ENCODE peak calls at places on chromosomes 5 and 9, in four cellular contexts. U, A, N and V are unnamed samples.

GRCh38 chr5:112885001-112885400 is 23.9 kb downstream of the SRP19 start:
- DNase-seq in A (no peak), N (no peak), U (no peak), V (no peak)

GRCh38 chr5:16931334-16932110 is 4.6 kb downstream of the MYO10 start:
- DNase-seq in A (no peak), N (no peak), U (no peak), V (no peak)

GRCh38 chr9:136740971-136741884 is 1.5 kb downstream of the LCN10 start:
- DNase-seq in U (no peak), A (no peak), N (peak), V (no peak)

GRCh38 chr5:150457562-150458240 is 8.2 kb upstream of the RPS14 start:
- DNase-seq in U (no peak), A (no peak), N (no peak), V (no peak)

GRCh38 chr9:88974641-88975040 is 16.6 kb upstream of the S1PR3 start:
- DNase-seq in A (no peak), U (no peak), N (no peak), V (no peak)

GRCh38 chr5:93017854-93018253 is 563.2 kb downstream of the NR2F1-AS1 start:
- DNase-seq in A (no peak), U (no peak), N (no peak), V (no peak)

GRCh38 chr5:173457482-173457881 is 129.3 kb upstream of the STC2 start:
- DNase-seq in A (no peak), U (no peak), N (no peak), V (no peak)

GRCh38 chr5:59617186-59617771 is 276.2 kb downstream of the PDE4D start:
- DNase-seq in N (no peak), A (no peak), U (no peak), V (no peak)

GRCh38 chr9:72589684-72590555 is 68.5 kb downstream of the TMC1 start:
- DNase-seq in U (no peak), N (no peak), A (no peak), V (no peak)

GRCh38 chr9:6239048-6239461 is 23.4 kb downstream of the IL33 start:
- DNase-seq in N (no peak), A (peak), U (no peak), V (no peak)

GRCh38 chr5:156400542-156400941 is 73.6 kb downstream of the SGCD start:
- DNase-seq in U (no peak), A (no peak), N (no peak), V (no peak)

GRCh38 chr9:100601216-100601615 is 23.3 kb downstream of the CAVIN4 start:
- DNase-seq in U (peak), A (peak), N (peak), V (peak)

GRCh38 chr9:6414291-6414690 is 1.3 kb downstream of the UHRF2 start:
- DNase-seq in N (no peak), A (no peak), U (no peak), V (no peak)

GRCh38 chr5:113249216-113249615 is 185.6 kb downstream of the TSSK1B start:
- DNase-seq in A (no peak), U (no peak), N (no peak), V (no peak)

GRCh38 chr9:131545003-131545785 is at the start of gene PRRT1B:
- DNase-seq in N (no peak), U (no peak), A (peak), V (peak)

DNA sequence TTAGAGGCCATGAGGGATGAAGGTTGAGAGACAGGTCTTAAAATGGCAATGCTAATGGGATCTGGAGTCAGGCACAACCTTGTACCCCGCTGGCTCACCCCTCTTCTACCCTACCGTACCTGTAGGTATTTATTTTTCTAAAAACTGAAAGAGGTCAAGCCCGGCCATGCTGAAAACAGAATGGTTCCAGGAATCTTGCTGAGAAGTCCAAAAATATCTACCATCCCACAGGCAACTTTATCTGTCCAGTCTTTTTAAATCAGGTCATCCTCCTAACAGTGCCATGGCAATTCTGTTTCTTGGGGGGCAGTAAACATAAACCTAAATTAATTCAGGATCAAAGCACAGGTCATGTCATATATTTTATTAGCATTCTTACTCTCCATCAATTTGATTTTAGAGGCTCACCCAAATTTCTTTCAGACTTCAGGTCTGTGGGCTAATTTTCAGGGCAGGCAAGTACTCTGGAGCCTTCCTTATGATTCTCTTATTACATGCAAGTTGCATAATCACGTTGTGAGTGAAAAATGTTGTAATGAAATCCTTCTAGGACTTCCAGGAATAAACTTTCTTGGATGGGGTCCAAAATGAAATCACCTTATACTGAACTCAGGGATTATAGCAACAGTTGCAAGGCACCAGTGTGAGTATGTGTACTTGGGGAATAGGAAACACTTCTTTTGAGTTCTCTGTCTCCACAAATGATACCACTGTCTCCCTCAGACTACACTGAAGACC is 102.7 kb upstream of the NREP start:
- DNase-seq in U (no peak), N (no peak), A (no peak), V (no peak)
- TF ChIP-seq HDAC2 in U (no peak), N (no peak), A (no peak), V (no peak)

GRCh38 chr9:93306081-93306480 is 122.1 kb downstream of the WNK2 start:
- DNase-seq in N (no peak), A (no peak), U (peak), V (no peak)
- TF ChIP-seq JUN in N (no peak), A (no peak), U (no peak), V (no peak)

GRCh38 chr5:34599471-34600117 is 56.5 kb upstream of the RAI14 start:
- DNase-seq in A (peak), N (no peak), U (no peak), V (peak)

GRCh38 chr5:34598177-34598794 is 57.8 kb upstream of the RAI14 start:
- DNase-seq in N (no peak), A (no peak), U (no peak), V (peak)

GRCh38 chr5:34603378-34603777 is 52.8 kb upstream of the RAI14 start:
- DNase-seq in U (no peak), A (no peak), N (no peak), V (no peak)

GRCh38 chr5:34597034-34597433 is 59.1 kb upstream of the RAI14 start:
- DNase-seq in U (no peak), A (no peak), N (no peak), V (no peak)

DNA sequence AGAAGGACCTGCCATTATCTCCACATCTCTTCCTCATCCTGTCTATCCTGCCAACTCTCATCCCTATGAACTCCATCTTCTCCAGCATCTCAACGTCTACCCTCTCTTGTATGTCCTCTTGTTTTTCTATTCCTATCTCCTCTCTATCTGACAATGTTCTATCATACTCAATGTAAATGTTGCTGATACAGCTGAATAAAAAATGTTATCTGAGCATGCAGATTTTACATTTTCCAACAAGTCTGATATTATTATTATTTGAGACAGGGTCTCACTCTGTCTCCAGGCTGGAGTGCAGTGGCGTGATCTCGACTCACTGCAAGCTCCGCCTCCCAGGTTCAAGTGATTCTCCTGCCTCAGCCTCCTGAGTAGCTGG is 56.0 kb upstream of the RAI14 start:
- DNase-seq in A (no peak), N (no peak), U (no peak), V (no peak)
- TF ChIP-seq HDAC2 in A (no peak), N (no peak), U (no peak), V (no peak)

GRCh38 chr5:72555871-72556270 is 48.7 kb upstream of the ZNF366 start:
- DNase-seq in U (no peak), N (no peak), A (no peak), V (no peak)

GRCh38 chr5:72554897-72555296 is 47.7 kb upstream of the ZNF366 start:
- DNase-seq in N (no peak), U (no peak), A (no peak), V (no peak)

GRCh38 chr5:72557576-72558336 is 50.5 kb upstream of the ZNF366 start:
- DNase-seq in A (no peak), N (no peak), U (no peak), V (no peak)

GRCh38 chr5:72557147-72557501 is 49.9 kb upstream of the ZNF366 start:
- DNase-seq in U (no peak), N (no peak), A (no peak), V (no peak)

GRCh38 chr5:72556351-72557146 is 49.3 kb upstream of the ZNF366 start:
- DNase-seq in A (peak), U (peak), N (no peak), V (peak)
- TF ChIP-seq JUN in A (no peak), U (no peak), N (no peak), V (peak)

GRCh38 chr9:82584349-82584846 is 478.5 kb downstream of the RASEF start:
- DNase-seq in U (no peak), A (no peak), N (no peak), V (no peak)

GRCh38 chr9:82583524-82583923 is 479.4 kb downstream of the RASEF start:
- DNase-seq in A (peak), N (no peak), U (no peak), V (no peak)

GRCh38 chr9:82581516-82581915 is 481.4 kb downstream of the RASEF start:
- DNase-seq in N (no peak), U (no peak), A (no peak), V (no peak)

GRCh38 chr9:82582693-82583092 is 480.2 kb downstream of the RASEF start:
- DNase-seq in N (no peak), A (no peak), U (no peak), V (no peak)

GRCh38 chr9:82580921-82581320 is 482.0 kb downstream of the RASEF start:
- DNase-seq in U (no peak), A (no peak), N (no peak), V (no peak)
- TF ChIP-seq HDAC2 in U (no peak), A (no peak), N (no peak), V (no peak)

GRCh38 chr5:74889523-74890105 is 23.4 kb upstream of the FAM169A start:
- DNase-seq in N (no peak), U (no peak), A (no peak), V (no peak)

GRCh38 chr5:74892921-74893320 is 26.7 kb upstream of the FAM169A start:
- DNase-seq in A (no peak), N (no peak), U (no peak), V (no peak)

GRCh38 chr5:74885170-74885569 is 19.0 kb upstream of the FAM169A start:
- DNase-seq in U (no peak), N (no peak), A (peak), V (no peak)

DNA sequence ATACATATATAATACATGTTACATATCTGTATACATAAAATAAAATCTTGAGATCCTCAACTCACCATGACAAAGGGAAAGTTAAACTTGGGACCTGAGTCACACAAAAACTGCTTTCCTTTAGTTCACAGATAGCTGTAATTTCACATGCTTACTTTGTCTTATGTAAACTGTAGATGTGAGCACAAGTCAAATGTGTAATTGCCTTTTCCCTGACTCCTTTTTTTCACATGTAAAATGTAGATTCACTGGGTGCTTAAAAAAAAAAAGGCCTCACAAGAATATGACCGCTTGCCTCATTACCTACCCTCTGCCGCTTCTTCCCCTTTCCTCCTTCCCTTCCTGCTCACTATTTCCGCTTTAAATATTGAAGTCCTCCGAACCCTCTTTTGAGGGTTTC is 21.9 kb upstream of the FAM169A start:
- DNase-seq in N (no peak), A (no peak), U (no peak), V (no peak)
- TF ChIP-seq JUN in N (no peak), A (no peak), U (no peak), V (no peak)

GRCh38 chr5:126472538-126472889 is 49.3 kb downstream of the GRAMD2B start:
- DNase-seq in N (no peak), A (no peak), U (no peak), V (no peak)

GRCh38 chr5:126471247-126471646 is 48.0 kb downstream of the GRAMD2B start:
- DNase-seq in A (no peak), N (no peak), U (no peak), V (no peak)

GRCh38 chr5:126468091-126468490 is 44.9 kb downstream of the GRAMD2B start:
- DNase-seq in N (no peak), A (no peak), U (no peak), V (no peak)

GRCh38 chr5:126469925-126470324 is 46.7 kb downstream of the GRAMD2B start:
- DNase-seq in A (peak), U (no peak), N (no peak), V (no peak)

GRCh38 chr5:126471875-126472537 is 48.8 kb downstream of the GRAMD2B start:
- DNase-seq in N (no peak), A (peak), U (no peak), V (no peak)
- TF ChIP-seq HDAC2 in N (no peak), A (no peak), U (no peak), V (no peak)

GRCh38 chr5:31731016-31731415 is 92.1 kb downstream of the PDZD2 start:
- DNase-seq in U (no peak), N (no peak), A (no peak), V (no peak)
- TF ChIP-seq JUN in U (no peak), N (no peak), A (no peak), V (no peak)

DNA sequence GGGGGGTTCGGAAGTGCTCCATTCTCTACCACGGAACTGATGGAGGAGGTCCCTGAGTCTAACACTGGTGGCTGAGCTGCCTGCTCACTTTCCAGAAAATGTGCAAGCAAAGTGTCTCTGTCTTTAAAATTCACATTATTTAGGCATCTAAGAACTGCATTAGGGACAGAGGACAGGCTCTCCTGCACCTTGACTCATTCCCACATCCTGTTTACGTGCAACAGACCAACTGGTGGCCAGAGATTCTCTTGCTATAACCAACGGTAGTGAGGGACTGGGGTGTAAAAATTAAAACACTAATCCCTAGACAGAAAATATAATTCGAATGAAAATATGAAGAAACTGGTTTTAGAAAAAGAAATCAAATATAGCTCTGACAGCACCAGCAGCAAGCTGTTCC is 320.9 kb downstream of the IRX2 start:
- DNase-seq in U (no peak), N (no peak), A (no peak), V (no peak)
- TF ChIP-seq HDAC2 in U (no peak), N (no peak), A (no peak), V (no peak)

GRCh38 chr5:111722016-111722591 is 34.9 kb downstream of the NREP start:
- DNase-seq in N (no peak), A (no peak), U (no peak), V (no peak)
- TF ChIP-seq JUN in N (no peak), A (no peak), U (no peak), V (no peak)